ENCODE peak calls at places on chromosomes 1 and 21, in ten cellular contexts. Y, O, J, L, X, C, A, K, S and Z are unnamed samples.
A peak's percentile ranks its signal among the peaks of the same experiment; 100 is the strongest.

GRCh38 chr1:24949331-24949881 is 19.3 kb upstream of the RUNX3 start:
- DNase-seq in Y (no peak), O (no peak), J (no peak), L (no peak), X (peak; percentile 90), C (no peak), A (no peak), K (no peak), S (no peak), Z (no peak)

GRCh38 chr1:117612517-117613248 is 6.8 kb downstream of the TENT5C start:
- DNase-seq in Y (no peak), O (no peak), J (no peak), L (no peak), X (peak; percentile 94), C (no peak), A (peak; percentile 36), K (peak; percentile 32), S (no peak), Z (no peak)

GRCh38 chr1:41560496-41560895 is 76.0 kb upstream of the EDN2 start:
- DNase-seq in Y (no peak), O (no peak), J (no peak), L (no peak), X (no peak), C (no peak), A (no peak), K (no peak), S (no peak), Z (no peak)

GRCh38 chr1:171596705-171597104 is 25.3 kb upstream of the MYOCOS start:
- DNase-seq in Y (no peak), O (no peak), J (no peak), L (no peak), X (no peak), C (no peak), A (no peak), K (no peak), S (no peak), Z (no peak)

GRCh38 chr1:174032823-174033222 is 10.7 kb upstream of the RC3H1 start:
- DNase-seq in Y (no peak), O (no peak), J (no peak), L (no peak), X (peak; percentile 87), C (no peak), A (no peak), K (no peak), S (no peak), Z (no peak)

GRCh38 chr1:88237026-88237425 is 447.0 kb upstream of the PKN2 start:
- DNase-seq in Y (no peak), O (peak; percentile 11), J (no peak), L (no peak), X (no peak), C (no peak), A (no peak), K (no peak), S (no peak), Z (no peak)

GRCh38 chr21:45074818-45075605 is 632 bp downstream of the ADARB1 start:
- DNase-seq in Y (peak; percentile 25), O (peak; percentile 57), J (no peak), L (peak; percentile 26), X (peak; percentile 59), C (no peak), A (no peak), K (peak; percentile 39), S (no peak), Z (no peak)

GRCh38 chr1:112298558-112298957 is 97.5 kb upstream of the CTTNBP2NL start:
- DNase-seq in Y (peak; percentile 56), O (peak; percentile 55), J (peak; percentile 85), L (peak; percentile 29), X (peak; percentile 48), C (no peak), A (peak; percentile 48), K (peak; percentile 41), S (peak; percentile 23), Z (no peak)

GRCh38 chr1:30145723-30146263 is 577.6 kb downstream of the MATN1 start:
- DNase-seq in Y (no peak), O (no peak), J (no peak), L (no peak), X (no peak), C (no peak), A (no peak), K (no peak), S (no peak), Z (no peak)

GRCh38 chr1:36492491-36492890 is 9.8 kb upstream of the CSF3R start:
- DNase-seq in Y (no peak), O (no peak), J (no peak), L (no peak), X (no peak), C (no peak), A (no peak), K (no peak), S (no peak), Z (no peak)

GRCh38 chr1:153614189-153614900 is 1.4 kb upstream of the S100A16 start:
- DNase-seq in Y (no peak), O (no peak), J (no peak), L (no peak), X (no peak), C (no peak), A (no peak), K (no peak), S (no peak), Z (no peak)

GRCh38 chr1:17184822-17185484 is 20.0 kb upstream of the PADI1 start:
- DNase-seq in Y (no peak), O (no peak), J (no peak), L (no peak), X (no peak), C (no peak), A (no peak), K (no peak), S (no peak), Z (no peak)

GRCh38 chr1:17184161-17184665 is 20.7 kb upstream of the PADI1 start:
- DNase-seq in Y (no peak), O (no peak), J (no peak), L (no peak), X (no peak), C (no peak), A (no peak), K (no peak), S (no peak), Z (no peak)

GRCh38 chr1:17186216-17186894 is 18.6 kb upstream of the PADI1 start:
- DNase-seq in Y (no peak), O (no peak), J (no peak), L (no peak), X (no peak), C (no peak), A (no peak), K (no peak), S (no peak), Z (no peak)

GRCh38 chr1:17187065-17187464 is 17.9 kb upstream of the PADI1 start:
- DNase-seq in Y (no peak), O (no peak), J (no peak), L (no peak), X (no peak), C (no peak), A (no peak), K (no peak), S (no peak), Z (no peak)

DNA sequence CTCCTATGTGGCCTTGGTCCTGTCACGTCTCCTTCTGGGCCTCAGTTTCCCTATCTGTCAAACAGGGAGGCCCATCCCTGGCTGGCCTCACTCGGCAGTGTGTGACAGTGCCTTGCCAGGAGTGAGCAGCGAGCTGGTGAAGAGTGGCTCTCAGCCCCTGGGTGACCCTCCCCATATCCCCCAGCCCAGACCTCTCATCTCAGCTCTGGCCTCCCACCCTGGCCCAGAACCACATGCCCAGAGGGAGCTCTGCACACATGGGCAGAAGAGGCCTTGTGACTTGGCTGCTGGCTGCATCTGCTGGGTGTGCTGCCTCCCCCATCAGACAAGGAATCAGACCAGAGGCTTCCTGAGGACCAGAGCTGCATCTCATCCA is 19.5 kb upstream of the PADI1 start:
- DNase-seq in Y (no peak), O (no peak), J (no peak), L (no peak), X (no peak), C (no peak), A (no peak), K (no peak), S (no peak), Z (no peak)
- H3K4me1 ChIP-seq in Y (no peaks in the 10 kb centered on the region), O (peaks cover 3% of the 10 kb centered on the region), J (peaks cover 11% of the 10 kb centered on the region), L (no peaks in the 10 kb centered on the region), X (peaks cover 23% of the 10 kb centered on the region), C (peaks cover 10% of the 10 kb centered on the region), A (peaks cover 10% of the 10 kb centered on the region), K (peaks cover 24% of the 10 kb centered on the region), S (no peaks in the 10 kb centered on the region), Z (no peaks in the 10 kb centered on the region)

DNA sequence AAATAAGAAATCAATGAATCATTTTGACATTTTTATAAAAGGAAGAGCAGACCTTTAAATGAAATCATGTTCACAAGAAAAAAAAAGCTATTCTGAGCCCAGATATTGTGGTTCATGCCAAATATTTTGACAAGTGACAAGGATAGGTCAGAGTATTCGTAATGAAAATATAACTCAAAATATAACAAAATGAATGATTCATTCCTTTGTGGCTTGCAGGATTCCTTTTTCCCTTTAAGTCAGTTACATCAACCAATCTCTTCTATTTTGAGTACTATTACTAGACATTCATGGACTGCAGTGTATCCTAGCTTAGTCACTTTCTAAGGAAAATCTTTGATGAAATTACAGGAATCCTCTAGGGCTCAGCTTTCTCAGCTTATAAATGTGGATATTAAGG is 188.7 kb downstream of the COL11A1 start:
- DNase-seq in Y (no peak), O (peak; percentile 65), J (no peak), L (no peak), X (no peak), C (no peak), A (no peak), K (no peak), S (no peak), Z (no peak)
- H3K4me1 ChIP-seq in Y (no peaks in the 10 kb centered on the region), O (peaks cover 9% of the 10 kb centered on the region), J (no peaks in the 10 kb centered on the region), L (no peaks in the 10 kb centered on the region), X (no peaks in the 10 kb centered on the region), C (no peaks in the 10 kb centered on the region), A (no peaks in the 10 kb centered on the region), K (no peaks in the 10 kb centered on the region), S (no peaks in the 10 kb centered on the region), Z (no peaks in the 10 kb centered on the region)

DNA sequence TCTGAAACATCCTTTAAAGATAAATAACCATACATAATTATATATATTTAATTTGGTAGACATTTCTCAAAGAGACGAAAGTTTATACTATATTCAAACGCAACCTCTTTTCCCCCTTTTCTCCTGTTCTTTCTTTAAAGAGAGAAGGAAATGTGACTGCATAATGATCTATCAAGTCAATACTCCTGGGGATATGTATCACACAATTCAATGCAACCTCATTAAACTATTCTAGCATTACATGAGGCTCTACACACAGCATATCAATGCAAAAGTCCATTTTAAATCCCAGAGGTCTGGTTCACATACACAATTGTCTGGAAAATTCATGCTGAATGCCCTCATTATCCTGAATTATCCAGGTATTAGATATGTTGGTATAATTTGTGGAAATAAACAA is 330.7 kb downstream of the LMX1A start:
- DNase-seq in Y (no peak), O (no peak), J (no peak), L (no peak), X (no peak), C (no peak), A (no peak), K (no peak), S (no peak), Z (no peak)
- H3K4me1 ChIP-seq in Y (no peaks in the 10 kb centered on the region), O (no peaks in the 10 kb centered on the region), J (no peaks in the 10 kb centered on the region), L (no peaks in the 10 kb centered on the region), X (no peaks in the 10 kb centered on the region), C (no peaks in the 10 kb centered on the region), A (no peaks in the 10 kb centered on the region), K (no peaks in the 10 kb centered on the region), S (no peaks in the 10 kb centered on the region), Z (no peaks in the 10 kb centered on the region)

DNA sequence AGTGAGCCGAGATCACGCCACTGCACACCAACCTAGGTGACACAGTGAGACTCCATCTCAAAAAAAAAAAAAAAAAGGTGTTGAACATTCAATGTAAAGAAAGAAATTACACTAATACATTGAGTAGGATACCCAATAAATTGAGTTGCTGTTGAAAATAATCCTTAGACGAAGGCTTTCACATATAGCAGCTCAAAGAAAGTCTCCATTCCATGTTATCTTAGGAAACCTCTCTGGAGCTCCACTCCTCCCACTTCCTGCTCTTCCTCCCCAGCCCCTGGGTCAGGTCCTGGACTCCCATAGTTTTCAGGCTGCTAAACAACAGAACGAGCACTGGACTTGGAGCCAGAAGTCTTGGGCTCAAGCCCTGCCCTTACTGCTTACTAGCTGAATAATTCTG is 15.6 kb upstream of the CNR2 start:
- DNase-seq in Y (no peak), O (no peak), J (no peak), L (peak; percentile 1), X (no peak), C (no peak), A (no peak), K (no peak), S (no peak), Z (no peak)
- H3K4me1 ChIP-seq in Y (no peaks in the 10 kb centered on the region), O (peaks cover 15% of the 10 kb centered on the region), J (no peaks in the 10 kb centered on the region), L (peaks cover 5% of the 10 kb centered on the region), X (peaks cover 3% of the 10 kb centered on the region), C (peaks cover 11% of the 10 kb centered on the region), A (no peaks in the 10 kb centered on the region), K (peaks cover 3% of the 10 kb centered on the region), S (no peaks in the 10 kb centered on the region), Z (peaks cover 12% of the 10 kb centered on the region)